ENCODE peak calls at places on chromosomes 16 and 17, in five cellular contexts. T, Q, I, F and H are unnamed samples.

GRCh38 chr16:85316321-85316919 is 204.1 kb upstream of the CIBAR2 start:
- DNase-seq in F (peak; percentile 15), T (peak; percentile 81), Q (no peak), I (peak; percentile 83), H (peak; percentile 49)

GRCh38 chr17:4858880-4859260 is 25.7 kb downstream of the MINK1 start:
- DNase-seq in F (no peak), Q (no peak), I (peak; percentile 71), T (peak; percentile 66), H (no peak)

GRCh38 chr17:31509095-31509804 is 117.8 kb downstream of the RAB11FIP4 start:
- DNase-seq in I (peak; percentile 40), Q (no peak), F (no peak), T (no peak), H (no peak)

GRCh38 chr17:10234033-10234432 is 35.6 kb upstream of the GAS7 start:
- DNase-seq in Q (no peak), F (no peak), I (no peak), T (no peak), H (no peak)

GRCh38 chr16:15510992-15511391 is 76.6 kb downstream of the BMERB1 start:
- DNase-seq in T (no peak), Q (no peak), I (no peak), F (no peak), H (no peak)

GRCh38 chr16:49592507-49593422 is 219.2 kb downstream of the C16orf78 start:
- DNase-seq in Q (no peak), T (peak; percentile 61), I (peak; percentile 64), F (peak; percentile 5), H (peak; percentile 39)

GRCh38 chr17:7023576-7024401 is 939 bp downstream of the BCL6B start:
- DNase-seq in T (peak; percentile 99), F (peak; percentile 98), I (peak; percentile 94), Q (peak; percentile 83), H (peak; percentile 99)

GRCh38 chr17:81298325-81298990 is 3.4 kb upstream of the SLC38A10 start:
- DNase-seq in F (no peak), T (no peak), I (no peak), Q (no peak), H (no peak)

GRCh38 chr17:30217746-30218245 is 17.7 kb downstream of the SLC6A4 start:
- DNase-seq in Q (no peak), I (no peak), T (no peak), F (no peak), H (no peak)

GRCh38 chr16:24917891-24918290 is 72.1 kb downstream of the SLC5A11 start:
- DNase-seq in Q (no peak), F (no peak), T (no peak), I (no peak), H (no peak)

GRCh38 chr17:78251773-78252103 is 20.3 kb downstream of the TMEM235 start:
- DNase-seq in F (no peak), T (no peak), I (no peak), Q (no peak), H (no peak)

GRCh38 chr16:81666102-81666501 is 113.0 kb upstream of the PLCG2 start:
- DNase-seq in I (no peak), T (no peak), Q (no peak), F (no peak), H (no peak)

GRCh38 chr16:53429221-53429943 is 4.9 kb upstream of the RBL2 start:
- DNase-seq in F (no peak), Q (no peak), T (no peak), I (no peak), H (no peak)

GRCh38 chr16:85384831-85385462 is 228.2 kb upstream of the GSE1 start:
- DNase-seq in I (peak; percentile 50), Q (no peak), T (no peak), F (no peak), H (no peak)

GRCh38 chr16:84308120-84308519 is 13.4 kb downstream of the WFDC1 start:
- DNase-seq in I (peak; percentile 60), T (peak; percentile 55), F (no peak), Q (no peak), H (no peak)

GRCh38 chr16:11725457-11725856 is 17.2 kb downstream of the TXNDC11 start:
- DNase-seq in F (no peak), T (no peak), I (no peak), Q (no peak), H (no peak)

GRCh38 chr16:75252946-75253911 is 1.8 kb upstream of the BCAR1 start:
- DNase-seq in T (peak; percentile 81), I (no peak), Q (no peak), F (no peak), H (peak; percentile 66)

GRCh38 chr17:1229354-1229890 is 40.8 kb upstream of the BHLHA9 start:
- DNase-seq in I (peak; percentile 81), T (no peak), F (peak; percentile 27), Q (no peak), H (no peak)

GRCh38 chr16:50594332-50595260 is 46.4 kb downstream of the NKD1 start:
- DNase-seq in F (no peak), T (no peak), I (no peak), Q (no peak), H (no peak)

GRCh38 chr17:79803997-79804855 is 7.3 kb upstream of the CBX8 start:
- DNase-seq in Q (no peak), T (no peak), I (no peak), F (no peak), H (no peak)

GRCh38 chr16:81263470-81264200 is 25.1 kb downstream of the BCO1 start:
- DNase-seq in I (no peak), F (no peak), T (peak; percentile 29), Q (no peak), H (no peak)

GRCh38 chr16:86671486-86672214 is 93.3 kb downstream of the FOXL1 start:
- DNase-seq in F (no peak), Q (no peak), T (no peak), I (no peak), H (no peak)

GRCh38 chr17:79045830-79046500 is 22.0 kb downstream of the C1QTNF1 start:
- DNase-seq in I (peak; percentile 87), T (peak; percentile 86), F (peak; percentile 56), Q (no peak), H (peak; percentile 74)

GRCh38 chr17:43019418-43019817 is 2.8 kb downstream of the VAT1 start:
- DNase-seq in Q (no peak), F (no peak), I (no peak), T (no peak), H (no peak)